ENCODE peak calls at places on chromosome 16, in six cellular contexts. H, W, B, J, I and P are unnamed samples.
A peak's percentile ranks its signal among the peaks of the same experiment; 100 is the strongest.

GRCh38 chr16:25148568-25149215 is 37.1 kb downstream of the LCMT1 start:
- DNase-seq in H (no peak), W (no peak), B (no peak), J (no peak), I (no peak), P (peak; percentile 49)

GRCh38 chr16:3774156-3774767 is 56.9 kb upstream of the TRAP1 start:
- DNase-seq in H (no peak), W (no peak), B (peak; percentile 5), J (no peak), I (no peak), P (no peak)

GRCh38 chr16:78298986-78299385 is 199.5 kb downstream of the WWOX start:
- DNase-seq in H (no peak), W (no peak), B (no peak), J (no peak), I (no peak), P (no peak)

GRCh38 chr16:58030136-58030840 is 4.7 kb downstream of the MMP15 start:
- DNase-seq in H (no peak), W (no peak), B (no peak), J (no peak), I (no peak), P (no peak)

GRCh38 chr16:2979669-2980226 is 498 bp downstream of the PKMYT1 start:
- DNase-seq in H (peak; percentile 53), W (no peak), B (peak; percentile 10), J (peak; percentile 30), I (no peak), P (peak; percentile 95)

GRCh38 chr16:83272201-83272600 is 535.6 kb upstream of the HSBP1 start:
- DNase-seq in H (no peak), W (no peak), B (no peak), J (no peak), I (no peak), P (no peak)

GRCh38 chr16:10362077-10362863 is 23.6 kb upstream of the ATF7IP2 start:
- DNase-seq in H (no peak), W (no peak), B (no peak), J (peak; percentile 11), I (no peak), P (no peak)

GRCh38 chr16:5709889-5710288 is 612.3 kb upstream of the EEF2KMT start:
- DNase-seq in H (no peak), W (no peak), B (no peak), J (no peak), I (no peak), P (peak; percentile 35)

GRCh38 chr16:8730335-8730915 is 56.0 kb downstream of the ABAT start:
- DNase-seq in H (no peak), W (no peak), B (no peak), J (no peak), I (no peak), P (no peak)

GRCh38 chr16:55552621-55553020 is 13.9 kb upstream of the CAPNS2 start:
- DNase-seq in H (no peak), W (no peak), B (no peak), J (no peak), I (no peak), P (no peak)

GRCh38 chr16:53057658-53058057 is 2.9 kb downstream of the CHD9 start:
- DNase-seq in H (no peak), W (no peak), B (no peak), J (no peak), I (no peak), P (no peak)

GRCh38 chr16:22670551-22670970 is 143.4 kb upstream of the HS3ST2 start:
- DNase-seq in H (peak; percentile 13), W (no peak), B (peak; percentile 54), J (no peak), I (no peak), P (peak; percentile 96)

GRCh38 chr16:89741342-89742014 is 20.1 kb downstream of the ZNF276 start:
- DNase-seq in H (no peak), W (no peak), B (no peak), J (no peak), I (no peak), P (no peak)

GRCh38 chr16:84228321-84228838 is 11.4 kb downstream of the KCNG4 start:
- DNase-seq in H (no peak), W (peak; percentile 81), B (no peak), J (no peak), I (peak; percentile 15), P (peak; percentile 92)

GRCh38 chr16:14527411-14528044 is 102.5 kb downstream of the PARN start:
- DNase-seq in H (no peak), W (no peak), B (no peak), J (no peak), I (no peak), P (no peak)

GRCh38 chr16:5442054-5442453 is 344.5 kb upstream of the EEF2KMT start:
- DNase-seq in H (no peak), W (no peak), B (no peak), J (no peak), I (no peak), P (no peak)

GRCh38 chr16:66970775-66971725 is 10.0 kb downstream of the CES3 start:
- DNase-seq in H (no peak), W (no peak), B (no peak), J (no peak), I (no peak), P (no peak)

GRCh38 chr16:84502075-84502474 is 2.4 kb downstream of the MEAK7 start:
- DNase-seq in H (no peak), W (no peak), B (no peak), J (no peak), I (no peak), P (no peak)

GRCh38 chr16:71383054-71383773 is 24.7 kb downstream of the CALB2 start:
- DNase-seq in H (peak; percentile 8), W (no peak), B (no peak), J (no peak), I (no peak), P (no peak)

GRCh38 chr16:1288813-1289479 is 20.5 kb upstream of the UBE2I start:
- DNase-seq in H (peak; percentile 31), W (no peak), B (no peak), J (no peak), I (no peak), P (peak; percentile 90)

GRCh38 chr16:26645629-26646028 is 421.1 kb upstream of the C16orf82 start:
- DNase-seq in H (peak; percentile 70), W (no peak), B (no peak), J (peak; percentile 57), I (no peak), P (peak; percentile 76)

GRCh38 chr16:89233678-89234490 is 16.4 kb downstream of the ZNF778 start:
- DNase-seq in H (no peak), W (no peak), B (no peak), J (no peak), I (no peak), P (no peak)

GRCh38 chr16:89119161-89119621 is 25.5 kb downstream of the ACSF3 start:
- DNase-seq in H (no peak), W (no peak), B (no peak), J (no peak), I (no peak), P (no peak)

GRCh38 chr16:35180970-35181369 is 1721.6 kb downstream of the TP53TG3F start:
- DNase-seq in H (no peak), W (no peak), B (no peak), J (no peak), I (no peak), P (no peak)

GRCh38 chr16:9123871-9124270 is 32.4 kb downstream of the HAPSTR1 start:
- DNase-seq in H (peak; percentile 40), W (peak; percentile 92), B (no peak), J (no peak), I (peak; percentile 90), P (no peak)

GRCh38 chr16:10558746-10559641 is 21.4 kb downstream of the EMP2 start:
- DNase-seq in H (no peak), W (peak; percentile 86), B (no peak), J (no peak), I (peak; percentile 36), P (no peak)

GRCh38 chr16:83356266-83356665 is 451.5 kb upstream of the HSBP1 start:
- DNase-seq in H (peak; percentile 1), W (no peak), B (peak; percentile 54), J (no peak), I (no peak), P (peak; percentile 60)

GRCh38 chr16:80462902-80463301 is 77.9 kb upstream of the DYNLRB2 start:
- DNase-seq in H (no peak), W (no peak), B (no peak), J (no peak), I (peak; percentile 13), P (no peak)

GRCh38 chr16:68689921-68690320 is 44.8 kb downstream of the CDH3 start:
- DNase-seq in H (no peak), W (no peak), B (no peak), J (no peak), I (no peak), P (no peak)

GRCh38 chr16:76956394-76956793 is 234.6 kb upstream of the MON1B start:
- DNase-seq in H (no peak), W (no peak), B (no peak), J (no peak), I (no peak), P (no peak)

GRCh38 chr16:1583180-1583579 is 28.7 kb downstream of the IFT140 start:
- DNase-seq in H (no peak), W (no peak), B (no peak), J (no peak), I (no peak), P (peak; percentile 71)

GRCh38 chr16:9381908-9382307 is 290.5 kb downstream of the HAPSTR1 start:
- DNase-seq in H (no peak), W (no peak), B (no peak), J (no peak), I (no peak), P (no peak)

GRCh38 chr16:1976216-1976520 is 4.3 kb downstream of the TBL3 start:
- DNase-seq in H (no peak), W (no peak), B (no peak), J (no peak), I (no peak), P (no peak)

GRCh38 chr16:88593489-88593888 is 23.3 kb downstream of the ZC3H18 start:
- DNase-seq in H (no peak), W (no peak), B (no peak), J (no peak), I (no peak), P (no peak)